ENCODE peak calls at places on chromosomes 3 and 15, in five cellular contexts. One of them, this sample, is unnamed.

GRCh38 chr15:40942337-40942854 is 10.9 kb upstream of the CHAC1 start:
- DNase-seq in suprapubic skin: no peak
- DNase-seq in upper lobe of right lung: no peak
- DNase-seq in brain microvascular endothelial cell: no peak
- DNase-seq in heart left ventricle: no peak
- DNase-seq in this sample: no peak

GRCh38 chr3:78427303-78427702 is 1340.5 kb downstream of the ROBO1 start:
- DNase-seq in suprapubic skin: no peak
- DNase-seq in upper lobe of right lung: no peak
- DNase-seq in brain microvascular endothelial cell: no peak
- DNase-seq in heart left ventricle: no peak
- DNase-seq in this sample: no peak

GRCh38 chr3:142931222-142931621 is 32.3 kb downstream of the PAQR9 start:
- DNase-seq in suprapubic skin: no peak
- DNase-seq in upper lobe of right lung: no peak
- DNase-seq in brain microvascular endothelial cell: no peak
- DNase-seq in heart left ventricle: no peak
- DNase-seq in this sample: no peak

GRCh38 chr3:187809979-187810568 is 64.8 kb upstream of the BCL6 start:
- DNase-seq in suprapubic skin: no peak
- DNase-seq in upper lobe of right lung: no peak
- DNase-seq in brain microvascular endothelial cell: no peak
- DNase-seq in heart left ventricle: no peak
- DNase-seq in this sample: no peak

GRCh38 chr3:127108796-127109195 is 84.1 kb upstream of the PRR23E start:
- DNase-seq in suprapubic skin: no peak
- DNase-seq in upper lobe of right lung: no peak
- DNase-seq in brain microvascular endothelial cell: no peak
- DNase-seq in heart left ventricle: no peak
- DNase-seq in this sample: no peak

GRCh38 chr3:9222956-9223639 is 26.3 kb downstream of the SRGAP3 start:
- DNase-seq in suprapubic skin: no peak
- DNase-seq in upper lobe of right lung: no peak
- DNase-seq in brain microvascular endothelial cell: no peak
- DNase-seq in heart left ventricle: no peak
- DNase-seq in this sample: no peak

GRCh38 chr15:60362318-60363023 is 35.3 kb downstream of the ANXA2 start:
- DNase-seq in suprapubic skin: no peak
- DNase-seq in upper lobe of right lung: no peak
- DNase-seq in brain microvascular endothelial cell: peak
- DNase-seq in heart left ventricle: no peak
- DNase-seq in this sample: no peak

GRCh38 chr3:76497636-76498035 is 542.3 kb upstream of the ROBO2 start:
- DNase-seq in suprapubic skin: no peak
- DNase-seq in upper lobe of right lung: no peak
- DNase-seq in brain microvascular endothelial cell: peak
- DNase-seq in heart left ventricle: no peak
- DNase-seq in this sample: no peak

GRCh38 chr15:59169337-59169736 is 37.3 kb upstream of the LDHAL6B start:
- DNase-seq in suprapubic skin: no peak
- DNase-seq in upper lobe of right lung: no peak
- DNase-seq in brain microvascular endothelial cell: peak
- DNase-seq in heart left ventricle: no peak
- DNase-seq in this sample: no peak

GRCh38 chr3:179750720-179751328 is 98.0 kb downstream of the USP13 start:
- DNase-seq in suprapubic skin: no peak
- DNase-seq in upper lobe of right lung: no peak
- DNase-seq in brain microvascular endothelial cell: peak
- DNase-seq in heart left ventricle: no peak
- DNase-seq in this sample: no peak

GRCh38 chr15:52527898-52528464 is 699 bp downstream of the MYO5A start:
- DNase-seq in suprapubic skin: no peak
- DNase-seq in upper lobe of right lung: no peak
- DNase-seq in brain microvascular endothelial cell: peak
- DNase-seq in heart left ventricle: no peak
- DNase-seq in this sample: no peak

GRCh38 chr3:37456270-37456708 is 281.9 kb upstream of the LRRFIP2 start:
- DNase-seq in suprapubic skin: peak
- DNase-seq in upper lobe of right lung: peak
- DNase-seq in brain microvascular endothelial cell: peak
- DNase-seq in heart left ventricle: peak
- DNase-seq in this sample: no peak

GRCh38 chr3:162082516-162082915 is 585.9 kb downstream of the OTOL1 start:
- DNase-seq in suprapubic skin: no peak
- DNase-seq in upper lobe of right lung: no peak
- DNase-seq in brain microvascular endothelial cell: no peak
- DNase-seq in heart left ventricle: no peak
- DNase-seq in this sample: no peak

GRCh38 chr3:63064216-63064755 is 189.1 kb upstream of the CADPS start:
- DNase-seq in suprapubic skin: no peak
- DNase-seq in upper lobe of right lung: no peak
- DNase-seq in brain microvascular endothelial cell: no peak
- DNase-seq in heart left ventricle: no peak
- DNase-seq in this sample: no peak

GRCh38 chr3:157078131-157078835 is 81.7 kb downstream of the CCNL1 start:
- DNase-seq in suprapubic skin: no peak
- DNase-seq in upper lobe of right lung: no peak
- DNase-seq in brain microvascular endothelial cell: no peak
- DNase-seq in heart left ventricle: no peak
- DNase-seq in this sample: no peak
- H3K27ac ChIP-seq in suprapubic skin: peak
- H3K27ac ChIP-seq in upper lobe of right lung: no peak
- H3K27ac ChIP-seq in brain microvascular endothelial cell: no peak
- H3K27ac ChIP-seq in heart left ventricle: peak
- H3K27ac ChIP-seq in this sample: peak

DNA sequence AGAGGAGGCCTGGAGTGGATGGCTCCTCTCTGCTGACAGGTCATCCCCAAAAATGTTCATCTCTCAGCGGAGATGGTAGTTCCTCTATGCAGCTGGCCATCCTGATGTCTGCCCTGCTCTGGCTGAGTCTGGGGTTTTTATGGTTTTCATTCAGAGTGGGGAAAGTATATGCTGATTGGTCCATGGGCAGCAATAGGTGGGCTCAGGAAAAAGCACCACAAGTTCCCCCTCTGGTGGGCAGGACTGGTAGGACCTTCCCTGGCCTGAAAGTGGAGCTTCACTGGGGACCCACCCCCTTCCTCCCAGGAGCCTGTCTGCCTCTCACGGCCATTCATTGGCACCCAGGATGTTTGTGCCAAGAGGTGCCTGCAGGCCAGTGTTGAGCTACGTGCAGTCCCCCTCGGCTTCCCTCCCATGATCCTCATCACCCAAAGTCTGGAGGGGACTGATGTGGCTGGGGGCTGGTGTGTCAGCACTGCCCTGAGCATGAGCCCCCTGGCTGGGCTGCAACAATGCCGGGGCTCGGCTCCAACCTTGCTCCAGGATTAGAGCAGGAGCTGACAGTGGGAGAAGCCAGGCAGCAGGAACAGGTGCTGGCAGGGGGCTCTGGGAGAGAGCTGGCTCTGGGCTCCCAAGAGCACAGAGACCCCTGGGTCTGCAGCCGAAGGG is 13.1 kb upstream of the BLOC1S6 start:
- DNase-seq in suprapubic skin: no peak
- DNase-seq in upper lobe of right lung: no peak
- DNase-seq in brain microvascular endothelial cell: no peak
- DNase-seq in heart left ventricle: no peak
- DNase-seq in this sample: no peak
- TF ChIP-seq CTCF in suprapubic skin: no peak
- TF ChIP-seq CTCF in upper lobe of right lung: no peak
- TF ChIP-seq CTCF in brain microvascular endothelial cell: peak
- TF ChIP-seq CTCF in heart left ventricle: peak
- TF ChIP-seq CTCF in this sample: no peak

DNA sequence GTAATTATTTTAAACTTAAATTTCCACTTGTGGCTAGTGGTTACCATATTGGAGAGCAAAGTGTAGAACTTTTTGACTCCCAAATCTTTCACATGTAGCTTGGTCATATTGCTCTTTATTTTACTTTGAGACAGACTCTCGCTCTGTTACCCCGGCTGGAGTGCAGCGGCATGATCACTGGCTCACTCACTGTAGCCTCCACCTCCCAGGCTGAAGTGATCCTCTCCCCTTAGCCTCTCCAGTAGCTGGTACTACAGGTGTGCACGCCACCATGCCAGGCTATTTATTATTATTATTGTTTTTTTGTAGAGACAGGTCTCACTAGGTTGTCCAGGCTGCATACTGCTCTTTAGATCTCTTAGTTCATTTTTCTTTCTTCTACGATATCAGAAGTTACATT is 3.9 kb downstream of the FNDC3B start:
- DNase-seq in suprapubic skin: no peak
- DNase-seq in upper lobe of right lung: no peak
- DNase-seq in brain microvascular endothelial cell: no peak
- DNase-seq in heart left ventricle: no peak
- DNase-seq in this sample: no peak
- H3K4me3 ChIP-seq in suprapubic skin: no peak
- H3K4me3 ChIP-seq in upper lobe of right lung: no peak
- H3K4me3 ChIP-seq in brain microvascular endothelial cell: peak
- H3K4me3 ChIP-seq in heart left ventricle: no peak
- H3K4me3 ChIP-seq in this sample: peak

GRCh38 chr3:151197981-151198767 is 4.8 kb downstream of the GPR171 start:
- DNase-seq in suprapubic skin: no peak
- DNase-seq in upper lobe of right lung: no peak
- DNase-seq in brain microvascular endothelial cell: no peak
- DNase-seq in heart left ventricle: no peak
- DNase-seq in this sample: no peak

GRCh38 chr3:151199569-151200438 is 3.2 kb downstream of the GPR171 start:
- DNase-seq in suprapubic skin: no peak
- DNase-seq in upper lobe of right lung: no peak
- DNase-seq in brain microvascular endothelial cell: no peak
- DNase-seq in heart left ventricle: no peak
- DNase-seq in this sample: no peak

GRCh38 chr3:151201046-151201730 is 1.8 kb downstream of the GPR171 start:
- DNase-seq in suprapubic skin: no peak
- DNase-seq in upper lobe of right lung: no peak
- DNase-seq in brain microvascular endothelial cell: no peak
- DNase-seq in heart left ventricle: no peak
- DNase-seq in this sample: no peak

GRCh38 chr3:151198849-151199248 is 4.2 kb downstream of the GPR171 start:
- DNase-seq in suprapubic skin: no peak
- DNase-seq in upper lobe of right lung: no peak
- DNase-seq in brain microvascular endothelial cell: no peak
- DNase-seq in heart left ventricle: no peak
- DNase-seq in this sample: no peak

GRCh38 chr3:151200586-151200985 is 2.4 kb downstream of the GPR171 start:
- DNase-seq in suprapubic skin: no peak
- DNase-seq in upper lobe of right lung: no peak
- DNase-seq in brain microvascular endothelial cell: no peak
- DNase-seq in heart left ventricle: no peak
- DNase-seq in this sample: no peak
- H3K27ac ChIP-seq in suprapubic skin: no peak
- H3K27ac ChIP-seq in upper lobe of right lung: no peak
- H3K27ac ChIP-seq in brain microvascular endothelial cell: no peak
- H3K27ac ChIP-seq in heart left ventricle: no peak
- H3K27ac ChIP-seq in this sample: no peak

DNA sequence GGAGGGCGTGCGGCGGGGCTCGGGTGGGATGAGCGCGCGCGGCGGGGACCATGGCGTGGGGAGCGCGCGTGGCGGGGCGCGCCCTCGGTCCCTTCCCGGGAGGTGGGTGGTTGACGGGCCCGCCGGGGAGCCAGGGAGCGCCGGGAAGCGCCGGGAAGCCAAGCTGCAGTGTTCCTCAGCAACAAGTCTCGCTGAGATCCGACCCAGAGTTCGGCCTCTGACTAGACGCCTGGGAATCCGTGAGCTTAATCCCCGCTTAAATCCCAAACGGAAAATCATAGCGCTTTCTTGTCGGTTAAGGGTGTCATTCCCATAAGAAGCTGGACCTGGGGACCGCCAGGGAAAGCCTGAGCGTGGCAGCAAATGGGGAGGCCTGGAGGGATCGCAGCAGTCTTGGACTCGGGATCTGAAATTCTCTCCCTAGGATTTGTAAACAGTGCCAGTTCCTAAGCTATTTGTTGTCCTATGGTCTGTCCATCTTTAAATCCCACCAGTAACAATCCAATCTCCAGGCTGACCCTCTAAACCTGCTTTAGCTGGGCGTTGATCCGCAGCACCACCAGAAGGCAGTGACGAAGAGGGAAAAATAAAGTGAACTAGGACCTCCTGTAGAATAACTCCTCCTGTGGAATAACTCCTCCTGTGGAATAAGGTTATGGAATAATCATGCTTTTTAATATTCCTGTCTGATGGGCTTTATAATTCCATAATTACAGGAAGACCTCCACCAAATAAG is 560 bp upstream of the NEDD4 start:
- DNase-seq in suprapubic skin: no peak
- DNase-seq in upper lobe of right lung: no peak
- DNase-seq in brain microvascular endothelial cell: peak
- DNase-seq in heart left ventricle: no peak
- DNase-seq in this sample: no peak
- TF ChIP-seq CTCF in suprapubic skin: no peak
- TF ChIP-seq CTCF in upper lobe of right lung: no peak
- TF ChIP-seq CTCF in brain microvascular endothelial cell: peak
- TF ChIP-seq CTCF in heart left ventricle: no peak
- TF ChIP-seq CTCF in this sample: no peak

DNA sequence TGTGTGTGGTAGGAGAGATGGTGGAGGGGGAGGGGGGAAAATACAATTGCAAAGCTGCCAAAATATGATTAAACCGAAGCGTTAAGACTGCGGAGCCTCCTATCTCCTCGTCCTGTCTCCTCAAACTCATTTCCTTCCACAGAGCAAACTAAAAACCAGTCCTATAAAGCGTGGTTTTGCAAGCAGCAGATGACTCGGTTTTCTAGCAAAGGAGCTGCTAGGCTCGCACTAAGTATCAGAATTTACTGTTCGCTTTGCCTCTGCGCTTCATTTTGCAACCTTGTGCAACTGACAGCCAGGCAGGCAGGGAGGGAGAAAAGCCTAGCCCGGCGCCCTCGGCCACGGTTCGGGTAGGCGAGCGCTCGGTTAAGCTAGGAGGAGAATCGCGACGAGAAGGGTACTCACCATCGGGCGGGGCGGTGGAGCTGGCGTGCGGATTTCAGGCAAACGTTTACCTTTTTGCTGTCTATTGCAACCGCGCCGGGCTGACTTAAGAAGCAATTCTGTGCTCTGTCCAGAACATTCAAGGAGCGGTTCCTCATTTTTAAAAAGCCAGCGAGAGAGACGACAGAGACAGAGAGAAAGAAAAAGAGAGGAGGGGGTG is 3.8 kb upstream of the NR2F2 start:
- DNase-seq in suprapubic skin: no peak
- DNase-seq in upper lobe of right lung: peak
- DNase-seq in brain microvascular endothelial cell: peak
- DNase-seq in heart left ventricle: no peak
- DNase-seq in this sample: peak
- H3K4me3 ChIP-seq in suprapubic skin: peak
- H3K4me3 ChIP-seq in upper lobe of right lung: peak
- H3K4me3 ChIP-seq in brain microvascular endothelial cell: peak
- H3K4me3 ChIP-seq in heart left ventricle: peak
- H3K4me3 ChIP-seq in this sample: peak

GRCh38 chr15:25671132-25671531 is 192.0 kb downstream of the ATP10A start:
- DNase-seq in suprapubic skin: no peak
- DNase-seq in upper lobe of right lung: no peak
- DNase-seq in brain microvascular endothelial cell: no peak
- DNase-seq in heart left ventricle: no peak
- DNase-seq in this sample: no peak
- H3K27ac ChIP-seq in suprapubic skin: no peak
- H3K27ac ChIP-seq in upper lobe of right lung: no peak
- H3K27ac ChIP-seq in brain microvascular endothelial cell: no peak
- H3K27ac ChIP-seq in heart left ventricle: peak
- H3K27ac ChIP-seq in this sample: no peak

GRCh38 chr3:136861890-136862610 is at the start of gene NCK1:
- DNase-seq in suprapubic skin: peak
- DNase-seq in upper lobe of right lung: peak
- DNase-seq in brain microvascular endothelial cell: peak
- DNase-seq in heart left ventricle: peak
- DNase-seq in this sample: peak
- TF ChIP-seq CTCF in suprapubic skin: no peak
- TF ChIP-seq CTCF in upper lobe of right lung: peak
- TF ChIP-seq CTCF in brain microvascular endothelial cell: no peak
- TF ChIP-seq CTCF in heart left ventricle: no peak
- TF ChIP-seq CTCF in this sample: no peak